ENCODE peak calls at places on chromosomes 12 and 14, in eight cellular contexts. R is activated T-cell treated with anti-CD3 and anti-CD28 coated beads for 4 hours; Y is Ammon's horn; P is AG04450; U is effector memory CD4-positive, alpha-beta T cell; E is effector memory CD8-positive, alpha-beta T cell; V is immature natural killer cell; N is stimulated activated CD8-positive, alpha-beta memory T cell treated with anti-CD3 and anti-CD28 coated beads, Interleukin-15, amount 100 ng/mL, for 48 hours. W is an unnamed sample.

GRCh38 chr12:26642361-26642760 is 190.6 kb downstream of the ITPR2 start:
- DNase-seq in R (no peak), Y (no peak), P (no peak), U (no peak), E (no peak), V (no peak), N (no peak), W (no peak)

GRCh38 chr14:95526483-95527391 is 8.1 kb upstream of the GLRX5 start:
- DNase-seq in R (no peak), Y (no peak), P (no peak), U (no peak), E (no peak), V (no peak), N (no peak), W (no peak)

GRCh38 chr14:77559381-77559780 is 57.1 kb downstream of the SPTLC2 start:
- DNase-seq in R (no peak), Y (no peak), P (no peak), U (no peak), E (no peak), V (no peak), N (no peak), W (no peak)

GRCh38 chr14:20436363-20436755 is 393 bp upstream of the KLHL33 start:
- DNase-seq in R (no peak), Y (no peak), P (no peak), U (no peak), E (no peak), V (no peak), N (no peak), W (no peak)

GRCh38 chr14:57918791-57919190 is 52.9 kb upstream of the SLC35F4 start:
- DNase-seq in R (no peak), Y (no peak), P (no peak), U (no peak), E (no peak), V (no peak), N (no peak), W (no peak)

GRCh38 chr14:22781606-22782000 is 15.1 kb downstream of the OXA1L start:
- DNase-seq in R (no peak), Y (no peak), P (no peak), U (no peak), E (no peak), V (no peak), N (no peak), W (no peak)

GRCh38 chr14:21455592-21455911 is 371 bp downstream of the CHD8 start:
- DNase-seq in R (no peak), Y (no peak), P (no peak), U (no peak), E (no peak), V (no peak), N (no peak), W (no peak)

GRCh38 chr12:68175566-68176033 is 16.1 kb upstream of the IFNG start:
- DNase-seq in R (peak), Y (no peak), P (no peak), U (peak), E (peak), V (peak), N (peak), W (peak)

GRCh38 chr12:100955139-100955538 is 160.6 kb downstream of the ANO4 start:
- DNase-seq in R (no peak), Y (no peak), P (peak), U (no peak), E (no peak), V (no peak), N (no peak), W (no peak)

GRCh38 chr12:16600525-16600924 is 5.4 kb downstream of the LMO3 start:
- DNase-seq in R (no peak), Y (no peak), P (no peak), U (no peak), E (no peak), V (no peak), N (no peak), W (no peak)

GRCh38 chr14:76484355-76484754 is 108.4 kb downstream of the ESRRB start:
- DNase-seq in R (no peak), Y (no peak), P (no peak), U (no peak), E (no peak), V (no peak), N (no peak), W (no peak)

GRCh38 chr12:52223411-52224039 is 9.5 kb upstream of the KRT7 start:
- DNase-seq in R (no peak), Y (no peak), P (no peak), U (no peak), E (no peak), V (no peak), N (no peak), W (no peak)

GRCh38 chr12:100153131-100153530 is 10.5 kb upstream of the BLTP3B start:
- DNase-seq in R (no peak), Y (no peak), P (no peak), U (no peak), E (no peak), V (no peak), N (no peak), W (no peak)

GRCh38 chr12:104712968-104713367 is 245.1 kb downstream of the SLC41A2 start:
- DNase-seq in R (no peak), Y (no peak), P (no peak), U (no peak), E (no peak), V (no peak), N (no peak), W (no peak)

GRCh38 chr12:124680863-124681778 is 113.7 kb upstream of the NCOR2 start:
- DNase-seq in R (no peak), Y (peak), P (no peak), U (no peak), E (no peak), V (peak), N (peak), W (peak)

GRCh38 chr12:132771126-132771838 is 9.7 kb upstream of the ANKLE2 start:
- DNase-seq in R (no peak), Y (no peak), P (no peak), U (peak), E (no peak), V (no peak), N (peak), W (peak)

GRCh38 chr14:95505030-95505589 is 11.3 kb downstream of the SYNE3 start:
- DNase-seq in R (no peak), Y (no peak), P (no peak), U (no peak), E (no peak), V (no peak), N (no peak), W (no peak)

GRCh38 chr12:105935106-105935505 is 203.6 kb downstream of the NUAK1 start:
- DNase-seq in R (no peak), Y (no peak), P (no peak), U (no peak), E (no peak), V (no peak), N (no peak), W (no peak)

GRCh38 chr14:99699071-99699760 is 15.1 kb downstream of the CYP46A1 start:
- DNase-seq in R (no peak), Y (no peak), P (no peak), U (no peak), E (no peak), V (no peak), N (no peak), W (no peak)

GRCh38 chr12:81598205-81598604 is 160.9 kb downstream of the PPFIA2 start:
- DNase-seq in R (no peak), Y (peak), P (no peak), U (no peak), E (no peak), V (no peak), N (no peak), W (peak)

GRCh38 chr14:20419404-20419803 is 6.1 kb upstream of the TEP1 start:
- DNase-seq in R (no peak), Y (no peak), P (no peak), U (no peak), E (no peak), V (no peak), N (no peak), W (peak)

GRCh38 chr12:131389051-131390013 is 321.6 kb upstream of the SFSWAP start:
- DNase-seq in R (no peak), Y (no peak), P (no peak), U (no peak), E (no peak), V (no peak), N (no peak), W (no peak)

GRCh38 chr12:50597200-50598195 is 92.7 kb downstream of the DIP2B start:
- DNase-seq in R (peak), Y (peak), P (no peak), U (peak), E (no peak), V (no peak), N (peak), W (no peak)

GRCh38 chr12:51683763-51684357 is 92.8 kb downstream of the SCN8A start:
- DNase-seq in R (no peak), Y (no peak), P (no peak), U (no peak), E (no peak), V (no peak), N (no peak), W (no peak)

GRCh38 chr14:36068777-36069534 is 107.6 kb downstream of the PTCSC3 start:
- DNase-seq in R (no peak), Y (peak), P (no peak), U (no peak), E (no peak), V (no peak), N (no peak), W (peak)